ENCODE peak calls at places on chromosomes 1 and 21, in five cellular contexts. V is endothelial cell, A is NCI-H1105 treated with DMSO at 0.1 percent for 48 hours, U is NAMALWA, J is tibial nerve. G is an unnamed sample.

GRCh38 chr1:209086486-209087192 is 496.9 kb upstream of the CAMK1G start:
- DNase-seq in V (no peak), A (no peak), U (no peak), J (no peak), G (peak)

GRCh38 chr1:63946866-63947491 is 173.2 kb downstream of the ROR1 start:
- DNase-seq in V (no peak), A (no peak), U (no peak), J (no peak), G (no peak)

GRCh38 chr1:108107658-108108057 is 92.5 kb downstream of the SLC25A24 start:
- DNase-seq in V (no peak), A (no peak), U (no peak), J (no peak), G (no peak)

GRCh38 chr1:8281843-8282509 is 35.9 kb upstream of the SLC45A1 start:
- DNase-seq in V (no peak), A (no peak), U (no peak), J (no peak), G (peak)

GRCh38 chr21:15367061-15367626 is 302.3 kb upstream of the NRIP1 start:
- DNase-seq in V (no peak), A (no peak), U (no peak), J (no peak), G (no peak)

GRCh38 chr1:240455228-240455821 is 156.6 kb downstream of the GREM2 start:
- DNase-seq in V (peak), A (no peak), U (peak), J (no peak), G (peak)

GRCh38 chr1:54571803-54572202 is 23.8 kb downstream of the ACOT11 start:
- DNase-seq in V (peak), A (no peak), U (no peak), J (no peak), G (peak)

GRCh38 chr1:165068716-165069115 is 287.8 kb downstream of the LMX1A start:
- DNase-seq in V (no peak), A (no peak), U (no peak), J (no peak), G (peak)

GRCh38 chr1:94560333-94560732 is 18.8 kb upstream of the F3 start:
- DNase-seq in V (no peak), A (no peak), U (no peak), J (no peak), G (no peak)

GRCh38 chr1:3685229-3685628 is 32.9 kb downstream of the TP73 start:
- DNase-seq in V (no peak), A (peak), U (no peak), J (no peak), G (no peak)

GRCh38 chr1:195717651-195718050 is 890.6 kb downstream of the KCNT2 start:
- DNase-seq in V (no peak), A (no peak), U (peak), J (no peak), G (peak)

GRCh38 chr1:150006881-150007401 is 3.6 kb downstream of the OTUD7B start:
- DNase-seq in V (no peak), A (no peak), U (no peak), J (no peak), G (no peak)

GRCh38 chr1:36366091-36366661 is 19.5 kb downstream of the STK40 start:
- DNase-seq in V (no peak), A (no peak), U (no peak), J (no peak), G (peak)

GRCh38 chr1:21677168-21677567 is 8.0 kb upstream of the RAP1GAP start:
- DNase-seq in V (no peak), A (no peak), U (no peak), J (no peak), G (no peak)

GRCh38 chr1:26016258-26016943 is 5.2 kb upstream of the EXTL1 start:
- DNase-seq in V (no peak), A (no peak), U (no peak), J (no peak), G (peak)

GRCh38 chr1:186819140-186819539 is 9.6 kb upstream of the PLA2G4A start:
- DNase-seq in V (no peak), A (no peak), U (no peak), J (no peak), G (no peak)

GRCh38 chr1:193120604-193121166 is 1.1 kb upstream of the CDC73 start:
- DNase-seq in V (no peak), A (no peak), U (peak), J (no peak), G (no peak)

GRCh38 chr1:86190873-86191272 is 34.3 kb upstream of the COL24A1 start:
- DNase-seq in V (no peak), A (no peak), U (no peak), J (no peak), G (no peak)

GRCh38 chr1:167492509-167492910 is 25.8 kb downstream of the CD247 start:
- DNase-seq in V (no peak), A (no peak), U (no peak), J (no peak), G (no peak)

GRCh38 chr1:152953761-152954160 is 6.8 kb downstream of the SPRR5 start:
- DNase-seq in V (no peak), A (no peak), U (no peak), J (no peak), G (no peak)

GRCh38 chr21:15224346-15225086 is 159.7 kb upstream of the NRIP1 start:
- DNase-seq in V (no peak), A (no peak), U (no peak), J (no peak), G (no peak)

GRCh38 chr21:32403201-32403701 is 9.3 kb upstream of the EVA1C start:
- DNase-seq in V (peak), A (peak), U (peak), J (no peak), G (peak)